ENCODE peak calls at places on chromosomes 5 and 9, in four cellular contexts. One of them, this sample, is unnamed.
A peak's percentile ranks its signal among the peaks of the same experiment; 100 is the strongest.

GRCh38 chr5:88675758-88676636 is 207.0 kb downstream of the MEF2C start:
- DNase-seq in K562: peak; percentile 29
- DNase-seq in HL-60: no peak
- DNase-seq in GM12878: no peak
- DNase-seq in this sample: no peak

GRCh38 chr5:102483736-102484135 is 15.1 kb downstream of the SLCO6A1 start:
- DNase-seq in K562: no peak
- DNase-seq in HL-60: no peak
- DNase-seq in GM12878: no peak
- DNase-seq in this sample: no peak

GRCh38 chr5:126723643-126724042 is 53.3 kb upstream of the LMNB1 start:
- DNase-seq in K562: no peak
- DNase-seq in HL-60: no peak
- DNase-seq in GM12878: no peak
- DNase-seq in this sample: no peak

GRCh38 chr5:146884230-146884629 is 5.7 kb upstream of the PPP2R2B start:
- DNase-seq in K562: no peak
- DNase-seq in HL-60: no peak
- DNase-seq in GM12878: no peak
- DNase-seq in this sample: no peak

GRCh38 chr9:94164756-94165549 is 80.7 kb downstream of the PTPDC1 start:
- DNase-seq in K562: no peak
- DNase-seq in HL-60: no peak
- DNase-seq in GM12878: no peak
- DNase-seq in this sample: no peak

GRCh38 chr5:23084815-23085214 is 231.7 kb upstream of the CDH12 start:
- DNase-seq in K562: no peak
- DNase-seq in HL-60: no peak
- DNase-seq in GM12878: no peak
- DNase-seq in this sample: no peak

GRCh38 chr5:153658606-153659005 is 168.1 kb downstream of the GRIA1 start:
- DNase-seq in K562: no peak
- DNase-seq in HL-60: no peak
- DNase-seq in GM12878: no peak
- DNase-seq in this sample: no peak

GRCh38 chr9:108272350-108272899 is 583.4 kb downstream of the ACTL7B start:
- DNase-seq in K562: peak; percentile 65
- DNase-seq in HL-60: peak; percentile 12
- DNase-seq in GM12878: no peak
- DNase-seq in this sample: no peak

GRCh38 chr5:179287631-179288030 is 57.6 kb downstream of the ADAMTS2 start:
- DNase-seq in K562: no peak
- DNase-seq in HL-60: no peak
- DNase-seq in GM12878: no peak
- DNase-seq in this sample: no peak

GRCh38 chr5:66134407-66134843 is 9.7 kb upstream of the SREK1 start:
- DNase-seq in K562: no peak
- DNase-seq in HL-60: no peak
- DNase-seq in GM12878: no peak
- DNase-seq in this sample: no peak

GRCh38 chr9:135448570-135449180 is 30.9 kb upstream of the PPP1R26 start:
- DNase-seq in K562: peak; percentile 12
- DNase-seq in HL-60: no peak
- DNase-seq in GM12878: no peak
- DNase-seq in this sample: no peak

GRCh38 chr9:93468763-93469456 is 15.5 kb upstream of the FAM120AOS start:
- DNase-seq in K562: no peak
- DNase-seq in HL-60: no peak
- DNase-seq in GM12878: no peak
- DNase-seq in this sample: no peak

GRCh38 chr9:77440057-77440456 is 208.1 kb downstream of the GNA14 start:
- DNase-seq in K562: no peak
- DNase-seq in HL-60: no peak
- DNase-seq in GM12878: no peak
- DNase-seq in this sample: no peak

GRCh38 chr5:170057311-170057710 is 48.4 kb upstream of the FOXI1 start:
- DNase-seq in K562: no peak
- DNase-seq in HL-60: no peak
- DNase-seq in GM12878: no peak
- DNase-seq in this sample: no peak

GRCh38 chr9:91162784-91163440 is 198.8 kb downstream of the AUH start:
- DNase-seq in K562: peak; percentile 46
- DNase-seq in HL-60: peak; percentile 90
- DNase-seq in GM12878: peak; percentile 21
- DNase-seq in this sample: peak; percentile 48

GRCh38 chr5:76271836-76272235 is 131.2 kb upstream of the IQGAP2 start:
- DNase-seq in K562: no peak
- DNase-seq in HL-60: no peak
- DNase-seq in GM12878: no peak
- DNase-seq in this sample: no peak

GRCh38 chr9:76718166-76718565 is 46.1 kb upstream of the PCA3 start:
- DNase-seq in K562: peak; percentile 7
- DNase-seq in HL-60: no peak
- DNase-seq in GM12878: no peak
- DNase-seq in this sample: no peak

GRCh38 chr9:68741751-68742730 is 37.0 kb downstream of the PIP5K1B start:
- DNase-seq in K562: no peak
- DNase-seq in HL-60: no peak
- DNase-seq in GM12878: no peak
- DNase-seq in this sample: no peak

GRCh38 chr5:179610903-179611265 is 12.6 kb downstream of the HNRNPH1 start:
- DNase-seq in K562: no peak
- DNase-seq in HL-60: no peak
- DNase-seq in GM12878: no peak
- DNase-seq in this sample: no peak

GRCh38 chr5:78005021-78005785 is 229.1 kb upstream of the TBCA start:
- DNase-seq in K562: no peak
- DNase-seq in HL-60: no peak
- DNase-seq in GM12878: no peak
- DNase-seq in this sample: no peak

GRCh38 chr9:38182321-38182720 is 113.3 kb upstream of the SHB start:
- DNase-seq in K562: no peak
- DNase-seq in HL-60: peak; percentile 7
- DNase-seq in GM12878: peak; percentile 43
- DNase-seq in this sample: no peak

GRCh38 chr5:76942581-76942980 is 10.3 kb upstream of the CRHBP start:
- DNase-seq in K562: no peak
- DNase-seq in HL-60: no peak
- DNase-seq in GM12878: no peak
- DNase-seq in this sample: no peak

GRCh38 chr5:151591144-151591819 is at the start of gene FAT2:
- DNase-seq in K562: no peak
- DNase-seq in HL-60: no peak
- DNase-seq in GM12878: no peak
- DNase-seq in this sample: no peak

GRCh38 chr9:114701971-114702370 is 20.0 kb upstream of the TEX48 start:
- DNase-seq in K562: no peak
- DNase-seq in HL-60: no peak
- DNase-seq in GM12878: no peak
- DNase-seq in this sample: no peak

GRCh38 chr5:17258429-17258828 is 41.0 kb downstream of the BASP1 start:
- DNase-seq in K562: no peak
- DNase-seq in HL-60: no peak
- DNase-seq in GM12878: no peak
- DNase-seq in this sample: no peak

GRCh38 chr5:173010547-173011464 is 27.2 kb downstream of the ATP6V0E1 start:
- DNase-seq in K562: no peak
- DNase-seq in HL-60: no peak
- DNase-seq in GM12878: no peak
- DNase-seq in this sample: no peak

GRCh38 chr5:40717281-40717680 is 37.6 kb downstream of the PTGER4 start:
- DNase-seq in K562: no peak
- DNase-seq in HL-60: no peak
- DNase-seq in GM12878: no peak
- DNase-seq in this sample: no peak

GRCh38 chr5:115309751-115310370 is 13.4 kb upstream of the CCDC112 start:
- DNase-seq in K562: no peak
- DNase-seq in HL-60: no peak
- DNase-seq in GM12878: no peak
- DNase-seq in this sample: no peak

GRCh38 chr5:72177538-72177937 is 70.3 kb downstream of the MAP1B start:
- DNase-seq in K562: no peak
- DNase-seq in HL-60: no peak
- DNase-seq in GM12878: no peak
- DNase-seq in this sample: no peak

GRCh38 chr5:131959906-131960305 is 14.4 kb upstream of the MEIKIN start:
- DNase-seq in K562: no peak
- DNase-seq in HL-60: no peak
- DNase-seq in GM12878: no peak
- DNase-seq in this sample: no peak

GRCh38 chr9:114409103-114409780 is 21.5 kb upstream of the AKNA start:
- DNase-seq in K562: no peak
- DNase-seq in HL-60: peak; percentile 77
- DNase-seq in GM12878: no peak
- DNase-seq in this sample: no peak

GRCh38 chr9:123697686-123698085 is 232.2 kb downstream of the DENND1A start:
- DNase-seq in K562: no peak
- DNase-seq in HL-60: no peak
- DNase-seq in GM12878: no peak
- DNase-seq in this sample: no peak

GRCh38 chr9:126604059-126604685 is 9.6 kb upstream of the LMX1B start:
- DNase-seq in K562: no peak
- DNase-seq in HL-60: no peak
- DNase-seq in GM12878: no peak
- DNase-seq in this sample: no peak

GRCh38 chr9:17021379-17021970 is 113.4 kb upstream of the CNTLN start:
- DNase-seq in K562: no peak
- DNase-seq in HL-60: no peak
- DNase-seq in GM12878: no peak
- DNase-seq in this sample: no peak

GRCh38 chr5:113663879-113664278 is 150.4 kb downstream of the YTHDC2 start:
- DNase-seq in K562: peak; percentile 22
- DNase-seq in HL-60: no peak
- DNase-seq in GM12878: no peak
- DNase-seq in this sample: peak; percentile 0

GRCh38 chr5:864492-865167 is 13.8 kb upstream of the ZDHHC11 start:
- DNase-seq in K562: no peak
- DNase-seq in HL-60: no peak
- DNase-seq in GM12878: no peak
- DNase-seq in this sample: no peak

GRCh38 chr5:862367-863243 is 11.8 kb upstream of the ZDHHC11 start:
- DNase-seq in K562: no peak
- DNase-seq in HL-60: no peak
- DNase-seq in GM12878: no peak
- DNase-seq in this sample: no peak

GRCh38 chr5:861442-862366 is 10.9 kb upstream of the ZDHHC11 start:
- DNase-seq in K562: no peak
- DNase-seq in HL-60: no peak
- DNase-seq in GM12878: no peak
- DNase-seq in this sample: no peak

GRCh38 chr5:865168-865521 is 14.4 kb upstream of the ZDHHC11 start:
- DNase-seq in K562: no peak
- DNase-seq in HL-60: no peak
- DNase-seq in GM12878: no peak
- DNase-seq in this sample: no peak

GRCh38 chr5:863244-863805 is 12.5 kb upstream of the ZDHHC11 start:
- DNase-seq in K562: no peak
- DNase-seq in HL-60: no peak
- DNase-seq in GM12878: no peak
- DNase-seq in this sample: no peak
- TF ChIP-seq POLR2AphosphoS5 in K562: no peak
- TF ChIP-seq POLR2AphosphoS5 in HL-60: no peak
- TF ChIP-seq POLR2AphosphoS5 in GM12878: no peak
- TF ChIP-seq POLR2AphosphoS5 in this sample: no peak

GRCh38 chr9:130290353-130291181 is 25.0 kb downstream of the HMCN2 start:
- DNase-seq in K562: no peak
- DNase-seq in HL-60: no peak
- DNase-seq in GM12878: no peak
- DNase-seq in this sample: no peak
- TF ChIP-seq SPI1 in K562: no peak
- TF ChIP-seq SPI1 in HL-60: no peak
- TF ChIP-seq SPI1 in GM12878: no peak
- TF ChIP-seq SPI1 in this sample: no peak

GRCh38 chr9:653421-653820 is 188.1 kb upstream of the DMRT1 start:
- DNase-seq in K562: no peak
- DNase-seq in HL-60: no peak
- DNase-seq in GM12878: no peak
- DNase-seq in this sample: no peak
- TF ChIP-seq POLR2AphosphoS5 in K562: no peak
- TF ChIP-seq POLR2AphosphoS5 in HL-60: no peak
- TF ChIP-seq POLR2AphosphoS5 in GM12878: no peak
- TF ChIP-seq POLR2AphosphoS5 in this sample: no peak

DNA sequence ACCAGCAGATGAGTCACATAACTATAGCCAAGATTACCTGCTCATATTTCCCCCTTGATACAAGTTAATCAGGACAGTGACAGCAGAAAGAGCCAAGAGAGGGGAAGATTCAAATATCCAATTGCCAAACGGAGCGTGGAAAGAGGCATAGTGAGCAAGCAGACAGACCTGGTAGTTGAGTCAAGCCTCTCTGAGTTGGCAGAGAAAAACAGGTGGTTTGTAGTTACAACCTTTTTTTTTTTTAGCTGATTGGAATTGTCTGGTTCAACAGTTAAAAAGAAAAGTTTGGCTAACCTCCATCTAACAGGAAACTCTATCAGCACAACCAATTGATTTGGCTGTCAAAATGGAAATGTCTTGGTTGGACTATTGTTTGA is 272.1 kb downstream of the TLE1 start:
- DNase-seq in K562: no peak
- DNase-seq in HL-60: no peak
- DNase-seq in GM12878: no peak
- DNase-seq in this sample: no peak
- TF ChIP-seq SPI1 in K562: no peak
- TF ChIP-seq SPI1 in HL-60: no peak
- TF ChIP-seq SPI1 in GM12878: no peak
- TF ChIP-seq SPI1 in this sample: no peak

DNA sequence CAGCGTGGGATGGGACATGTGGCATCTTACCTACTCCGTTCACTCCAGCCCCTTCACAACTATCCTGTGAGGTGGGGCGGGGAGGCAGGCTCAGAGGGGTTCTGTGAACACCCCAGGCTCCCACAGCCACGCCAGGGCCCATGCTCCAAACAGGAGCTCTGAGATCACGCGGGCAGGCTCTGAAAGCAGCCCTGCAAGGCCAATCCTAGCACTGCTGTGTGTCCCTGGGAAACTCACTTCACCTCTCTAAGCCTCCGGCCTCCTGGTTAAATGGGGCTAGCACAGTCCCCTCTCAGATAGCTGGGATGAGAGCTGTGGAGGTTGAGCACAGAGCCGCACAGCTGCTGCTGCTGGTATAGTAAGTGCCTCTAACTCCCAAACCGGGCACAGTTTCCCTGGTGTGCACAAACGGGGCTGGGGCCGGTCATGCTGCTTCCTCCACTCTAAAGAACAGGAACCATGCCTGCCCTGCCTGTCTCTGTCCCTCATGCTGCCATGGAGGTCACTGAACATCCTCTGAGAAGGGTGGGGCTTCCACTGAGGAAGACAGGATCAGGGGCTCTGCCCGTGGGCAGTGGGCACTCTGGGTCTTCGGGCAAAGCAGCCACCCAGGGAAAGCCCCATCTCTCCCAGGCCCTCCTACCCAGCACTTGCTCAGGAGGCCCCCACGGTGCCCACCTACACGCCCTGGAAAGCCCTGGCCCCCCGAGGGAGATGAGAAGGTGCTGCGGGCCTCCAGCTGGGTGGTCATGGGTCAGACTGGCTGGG is 13.0 kb upstream of the ASS1 start:
- DNase-seq in K562: no peak
- DNase-seq in HL-60: no peak
- DNase-seq in GM12878: no peak
- DNase-seq in this sample: no peak
- TF ChIP-seq POLR2AphosphoS5 in K562: no peak
- TF ChIP-seq POLR2AphosphoS5 in HL-60: no peak
- TF ChIP-seq POLR2AphosphoS5 in GM12878: no peak
- TF ChIP-seq POLR2AphosphoS5 in this sample: no peak